ENCODE peak calls at places on chromosomes 13 and 19, in nine cellular contexts. One of them, this sample, is unnamed.

GRCh38 chr13:75581874-75582640 is 32.5 kb downstream of the UCHL3 start:
- DNase-seq in esophagus squamous epithelium: no peak
- DNase-seq in GM20000: no peak
- DNase-seq in glutamatergic neuron: no peak
- DNase-seq in OCI-LY7: no peak
- DNase-seq in heart left ventricle: no peak
- DNase-seq in endodermal cell: no peak
- DNase-seq in AG09319: no peak
- DNase-seq in WERI-Rb-1: no peak
- DNase-seq in this sample: no peak

GRCh38 chr13:112642061-112642460 is 47.8 kb upstream of the ATP11A start:
- DNase-seq in esophagus squamous epithelium: no peak
- DNase-seq in GM20000: no peak
- DNase-seq in glutamatergic neuron: no peak
- DNase-seq in OCI-LY7: no peak
- DNase-seq in heart left ventricle: no peak
- DNase-seq in endodermal cell: no peak
- DNase-seq in AG09319: no peak
- DNase-seq in WERI-Rb-1: no peak
- DNase-seq in this sample: no peak

GRCh38 chr19:42252365-42253244 is 2.3 kb downstream of the ERF start:
- DNase-seq in esophagus squamous epithelium: no peak
- DNase-seq in GM20000: no peak
- DNase-seq in glutamatergic neuron: no peak
- DNase-seq in OCI-LY7: no peak
- DNase-seq in heart left ventricle: no peak
- DNase-seq in endodermal cell: no peak
- DNase-seq in AG09319: no peak
- DNase-seq in WERI-Rb-1: no peak
- DNase-seq in this sample: no peak

GRCh38 chr13:112968380-112968909 is 569 bp upstream of the MCF2L start:
- DNase-seq in esophagus squamous epithelium: no peak
- DNase-seq in GM20000: peak; percentile 63
- DNase-seq in glutamatergic neuron: peak; percentile 43
- DNase-seq in OCI-LY7: peak; percentile 24
- DNase-seq in heart left ventricle: peak; percentile 78
- DNase-seq in endodermal cell: peak; percentile 79
- DNase-seq in AG09319: no peak
- DNase-seq in WERI-Rb-1: no peak
- DNase-seq in this sample: no peak

GRCh38 chr13:110913911-110914292 is 967 bp downstream of the ANKRD10 start:
- DNase-seq in esophagus squamous epithelium: no peak
- DNase-seq in GM20000: no peak
- DNase-seq in glutamatergic neuron: no peak
- DNase-seq in OCI-LY7: peak; percentile 4
- DNase-seq in heart left ventricle: no peak
- DNase-seq in endodermal cell: no peak
- DNase-seq in AG09319: no peak
- DNase-seq in WERI-Rb-1: no peak
- DNase-seq in this sample: no peak

GRCh38 chr19:53076984-53077383 is 26.2 kb downstream of the ZNF160 start:
- DNase-seq in esophagus squamous epithelium: no peak
- DNase-seq in GM20000: no peak
- DNase-seq in glutamatergic neuron: peak; percentile 83
- DNase-seq in OCI-LY7: peak; percentile 25
- DNase-seq in heart left ventricle: no peak
- DNase-seq in endodermal cell: peak; percentile 95
- DNase-seq in AG09319: no peak
- DNase-seq in WERI-Rb-1: peak; percentile 77
- DNase-seq in this sample: no peak

GRCh38 chr13:48853381-48854102 is 122.2 kb upstream of the FNDC3A start:
- DNase-seq in esophagus squamous epithelium: no peak
- DNase-seq in GM20000: no peak
- DNase-seq in glutamatergic neuron: no peak
- DNase-seq in OCI-LY7: no peak
- DNase-seq in heart left ventricle: no peak
- DNase-seq in endodermal cell: no peak
- DNase-seq in AG09319: no peak
- DNase-seq in WERI-Rb-1: no peak
- DNase-seq in this sample: peak; percentile 13

GRCh38 chr13:114073881-114074551 is 58.4 kb downstream of the RASA3 start:
- DNase-seq in esophagus squamous epithelium: no peak
- DNase-seq in GM20000: no peak
- DNase-seq in glutamatergic neuron: no peak
- DNase-seq in OCI-LY7: no peak
- DNase-seq in heart left ventricle: peak; percentile 31
- DNase-seq in endodermal cell: no peak
- DNase-seq in AG09319: no peak
- DNase-seq in WERI-Rb-1: no peak
- DNase-seq in this sample: no peak

GRCh38 chr19:22882797-22883196 is 50.7 kb downstream of the ZNF723 start:
- DNase-seq in esophagus squamous epithelium: no peak
- DNase-seq in GM20000: no peak
- DNase-seq in glutamatergic neuron: no peak
- DNase-seq in OCI-LY7: peak; percentile 68
- DNase-seq in heart left ventricle: no peak
- DNase-seq in endodermal cell: no peak
- DNase-seq in AG09319: no peak
- DNase-seq in WERI-Rb-1: no peak
- DNase-seq in this sample: no peak

GRCh38 chr13:41327994-41328778 is 17.1 kb downstream of the NAA16 start:
- DNase-seq in esophagus squamous epithelium: no peak
- DNase-seq in GM20000: no peak
- DNase-seq in glutamatergic neuron: no peak
- DNase-seq in OCI-LY7: no peak
- DNase-seq in heart left ventricle: no peak
- DNase-seq in endodermal cell: no peak
- DNase-seq in AG09319: no peak
- DNase-seq in WERI-Rb-1: no peak
- DNase-seq in this sample: no peak

GRCh38 chr19:1516395-1516753 is 3.6 kb upstream of the ADAMTSL5 start:
- DNase-seq in esophagus squamous epithelium: no peak
- DNase-seq in GM20000: no peak
- DNase-seq in glutamatergic neuron: no peak
- DNase-seq in OCI-LY7: peak; percentile 56
- DNase-seq in heart left ventricle: no peak
- DNase-seq in endodermal cell: no peak
- DNase-seq in AG09319: no peak
- DNase-seq in WERI-Rb-1: no peak
- DNase-seq in this sample: no peak

DNA sequence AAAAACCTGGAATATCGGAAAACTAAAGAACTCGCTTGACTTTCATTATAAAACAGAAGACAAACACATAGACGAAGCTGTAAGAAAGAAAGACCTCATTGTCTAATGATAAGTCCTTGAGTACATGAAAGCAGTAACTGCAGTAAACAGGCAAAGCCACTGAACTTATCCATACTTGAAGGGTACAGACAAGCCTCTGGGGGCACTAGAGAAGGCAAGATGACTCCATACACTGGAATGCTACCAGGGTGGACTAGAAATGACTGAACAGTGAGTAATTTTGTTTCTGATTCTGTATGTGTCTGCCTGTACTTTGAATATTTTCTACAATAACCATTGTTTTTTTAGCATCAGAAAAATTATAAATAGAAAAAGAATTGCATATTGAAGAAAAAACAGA is 507.9 kb downstream of the UQCRFS1 start:
- DNase-seq in esophagus squamous epithelium: no peak
- DNase-seq in GM20000: no peak
- DNase-seq in glutamatergic neuron: no peak
- DNase-seq in OCI-LY7: peak; percentile 9
- DNase-seq in heart left ventricle: no peak
- DNase-seq in endodermal cell: no peak
- DNase-seq in AG09319: peak; percentile 27
- DNase-seq in WERI-Rb-1: no peak
- DNase-seq in this sample: peak; percentile 68
- TF ChIP-seq CTCF in esophagus squamous epithelium: no peak
- TF ChIP-seq CTCF in GM20000: no peak
- TF ChIP-seq CTCF in glutamatergic neuron: no peak
- TF ChIP-seq CTCF in OCI-LY7: peak; percentile 50
- TF ChIP-seq CTCF in heart left ventricle: no peak
- TF ChIP-seq CTCF in endodermal cell: peak; percentile 72
- TF ChIP-seq CTCF in AG09319: peak; percentile 49
- TF ChIP-seq CTCF in WERI-Rb-1: peak; percentile 2
- TF ChIP-seq CTCF in this sample: peak; percentile 68

GRCh38 chr19:9945319-9945966 is 9.1 kb upstream of the OLFM2 start:
- DNase-seq in esophagus squamous epithelium: no peak
- DNase-seq in GM20000: no peak
- DNase-seq in glutamatergic neuron: no peak
- DNase-seq in OCI-LY7: no peak
- DNase-seq in heart left ventricle: peak; percentile 91
- DNase-seq in endodermal cell: peak; percentile 72
- DNase-seq in AG09319: peak; percentile 98
- DNase-seq in WERI-Rb-1: no peak
- DNase-seq in this sample: peak; percentile 100
- TF ChIP-seq CTCF in esophagus squamous epithelium: no peak
- TF ChIP-seq CTCF in GM20000: no peak
- TF ChIP-seq CTCF in glutamatergic neuron: no peak
- TF ChIP-seq CTCF in OCI-LY7: no peak
- TF ChIP-seq CTCF in heart left ventricle: no peak
- TF ChIP-seq CTCF in endodermal cell: no peak
- TF ChIP-seq CTCF in AG09319: peak; percentile 26
- TF ChIP-seq CTCF in WERI-Rb-1: no peak
- TF ChIP-seq CTCF in this sample: peak; percentile 29

GRCh38 chr13:91493442-91493841 is 95.0 kb downstream of the GPC5 start:
- DNase-seq in esophagus squamous epithelium: no peak
- DNase-seq in GM20000: no peak
- DNase-seq in glutamatergic neuron: no peak
- DNase-seq in OCI-LY7: no peak
- DNase-seq in heart left ventricle: no peak
- DNase-seq in endodermal cell: no peak
- DNase-seq in AG09319: no peak
- DNase-seq in WERI-Rb-1: no peak
- DNase-seq in this sample: no peak

GRCh38 chr13:91491980-91492379 is 93.6 kb downstream of the GPC5 start:
- DNase-seq in esophagus squamous epithelium: no peak
- DNase-seq in GM20000: no peak
- DNase-seq in glutamatergic neuron: no peak
- DNase-seq in OCI-LY7: no peak
- DNase-seq in heart left ventricle: no peak
- DNase-seq in endodermal cell: no peak
- DNase-seq in AG09319: no peak
- DNase-seq in WERI-Rb-1: no peak
- DNase-seq in this sample: no peak
- TF ChIP-seq CTCF in esophagus squamous epithelium: no peak
- TF ChIP-seq CTCF in GM20000: no peak
- TF ChIP-seq CTCF in glutamatergic neuron: no peak
- TF ChIP-seq CTCF in OCI-LY7: no peak
- TF ChIP-seq CTCF in heart left ventricle: no peak
- TF ChIP-seq CTCF in endodermal cell: no peak
- TF ChIP-seq CTCF in AG09319: no peak
- TF ChIP-seq CTCF in WERI-Rb-1: no peak
- TF ChIP-seq CTCF in this sample: no peak

GRCh38 chr19:49470615-49470978 is 3.4 kb upstream of the FLT3LG start:
- DNase-seq in esophagus squamous epithelium: no peak
- DNase-seq in GM20000: no peak
- DNase-seq in glutamatergic neuron: no peak
- DNase-seq in OCI-LY7: no peak
- DNase-seq in heart left ventricle: no peak
- DNase-seq in endodermal cell: no peak
- DNase-seq in AG09319: no peak
- DNase-seq in WERI-Rb-1: no peak
- DNase-seq in this sample: no peak
- TF ChIP-seq CTCF in esophagus squamous epithelium: no peak
- TF ChIP-seq CTCF in GM20000: no peak
- TF ChIP-seq CTCF in glutamatergic neuron: no peak
- TF ChIP-seq CTCF in OCI-LY7: no peak
- TF ChIP-seq CTCF in heart left ventricle: no peak
- TF ChIP-seq CTCF in endodermal cell: no peak
- TF ChIP-seq CTCF in AG09319: no peak
- TF ChIP-seq CTCF in WERI-Rb-1: no peak
- TF ChIP-seq CTCF in this sample: no peak

GRCh38 chr19:50402544-50403301 is 16.0 kb upstream of the SPIB start:
- DNase-seq in esophagus squamous epithelium: no peak
- DNase-seq in GM20000: no peak
- DNase-seq in glutamatergic neuron: no peak
- DNase-seq in OCI-LY7: no peak
- DNase-seq in heart left ventricle: no peak
- DNase-seq in endodermal cell: no peak
- DNase-seq in AG09319: no peak
- DNase-seq in WERI-Rb-1: no peak
- DNase-seq in this sample: no peak

GRCh38 chr19:50406156-50406820 is 12.4 kb upstream of the SPIB start:
- DNase-seq in esophagus squamous epithelium: no peak
- DNase-seq in GM20000: no peak
- DNase-seq in glutamatergic neuron: no peak
- DNase-seq in OCI-LY7: no peak
- DNase-seq in heart left ventricle: no peak
- DNase-seq in endodermal cell: peak; percentile 36
- DNase-seq in AG09319: no peak
- DNase-seq in WERI-Rb-1: no peak
- DNase-seq in this sample: no peak

GRCh38 chr19:50399368-50399745 is 15.2 kb downstream of the POLD1 start:
- DNase-seq in esophagus squamous epithelium: no peak
- DNase-seq in GM20000: no peak
- DNase-seq in glutamatergic neuron: no peak
- DNase-seq in OCI-LY7: no peak
- DNase-seq in heart left ventricle: no peak
- DNase-seq in endodermal cell: no peak
- DNase-seq in AG09319: no peak
- DNase-seq in WERI-Rb-1: no peak
- DNase-seq in this sample: no peak

GRCh38 chr19:50398675-50399367 is 14.7 kb downstream of the POLD1 start:
- DNase-seq in esophagus squamous epithelium: no peak
- DNase-seq in GM20000: no peak
- DNase-seq in glutamatergic neuron: no peak
- DNase-seq in OCI-LY7: no peak
- DNase-seq in heart left ventricle: no peak
- DNase-seq in endodermal cell: no peak
- DNase-seq in AG09319: no peak
- DNase-seq in WERI-Rb-1: no peak
- DNase-seq in this sample: no peak

GRCh38 chr19:50401505-50402450 is 17.0 kb upstream of the SPIB start:
- DNase-seq in esophagus squamous epithelium: no peak
- DNase-seq in GM20000: no peak
- DNase-seq in glutamatergic neuron: no peak
- DNase-seq in OCI-LY7: no peak
- DNase-seq in heart left ventricle: no peak
- DNase-seq in endodermal cell: no peak
- DNase-seq in AG09319: no peak
- DNase-seq in WERI-Rb-1: no peak
- DNase-seq in this sample: no peak
- TF ChIP-seq CTCF in esophagus squamous epithelium: no peak
- TF ChIP-seq CTCF in GM20000: no peak
- TF ChIP-seq CTCF in glutamatergic neuron: no peak
- TF ChIP-seq CTCF in OCI-LY7: peak; percentile 35
- TF ChIP-seq CTCF in heart left ventricle: no peak
- TF ChIP-seq CTCF in endodermal cell: no peak
- TF ChIP-seq CTCF in AG09319: no peak
- TF ChIP-seq CTCF in WERI-Rb-1: no peak
- TF ChIP-seq CTCF in this sample: no peak

DNA sequence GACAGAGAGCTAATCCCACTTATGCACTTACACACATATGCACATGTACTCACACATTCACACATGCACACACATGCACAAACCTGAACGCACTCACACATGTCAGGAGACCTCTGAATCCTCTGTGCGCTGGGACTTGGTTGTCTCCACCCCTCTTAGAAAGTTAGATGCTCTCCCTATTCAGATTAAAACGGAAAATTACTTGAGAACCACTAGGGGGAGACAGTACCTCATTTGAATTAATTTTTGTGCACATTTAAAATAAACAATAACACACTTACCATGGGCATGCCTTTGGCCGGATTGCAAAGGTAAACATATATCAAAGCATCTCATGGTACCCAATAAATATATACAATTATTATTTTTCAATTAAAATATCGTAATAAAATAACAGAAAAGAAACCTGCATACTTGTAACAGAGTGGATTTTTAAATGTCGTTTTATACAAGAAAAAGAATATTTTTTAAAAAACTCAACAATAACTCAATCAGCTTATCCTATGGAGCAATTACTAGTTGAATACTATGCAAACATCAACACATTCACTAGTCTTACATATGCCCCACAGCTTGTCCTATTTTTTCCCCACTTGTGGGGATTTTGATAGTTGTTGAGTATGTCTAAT is 9.5 kb upstream of the LILRB4 start:
- DNase-seq in esophagus squamous epithelium: no peak
- DNase-seq in GM20000: peak; percentile 59
- DNase-seq in glutamatergic neuron: no peak
- DNase-seq in OCI-LY7: peak; percentile 51
- DNase-seq in heart left ventricle: no peak
- DNase-seq in endodermal cell: no peak
- DNase-seq in AG09319: no peak
- DNase-seq in WERI-Rb-1: no peak
- DNase-seq in this sample: no peak
- TF ChIP-seq CTCF in esophagus squamous epithelium: peak; percentile 52
- TF ChIP-seq CTCF in GM20000: peak; percentile 58
- TF ChIP-seq CTCF in glutamatergic neuron: peak; percentile 82
- TF ChIP-seq CTCF in OCI-LY7: peak; percentile 88
- TF ChIP-seq CTCF in heart left ventricle: peak; percentile 52
- TF ChIP-seq CTCF in endodermal cell: peak; percentile 65
- TF ChIP-seq CTCF in AG09319: peak; percentile 5
- TF ChIP-seq CTCF in WERI-Rb-1: peak; percentile 14
- TF ChIP-seq CTCF in this sample: peak; percentile 42